ENCODE peak calls at places on chromosomes 16 and 17, in five cellular contexts. S, M, T, H and U are unnamed samples.

GRCh38 chr16:29899516-29900101 is at the start of gene SEZ6L2:
- DNase-seq in S (peak), M (peak), T (peak), H (peak), U (peak)

GRCh38 chr17:65041518-65041917 is 15.0 kb downstream of the GNA13 start:
- DNase-seq in S (no peak), M (no peak), T (no peak), H (no peak), U (no peak)

GRCh38 chr17:48753794-48754499 is 25.4 kb upstream of the HOXB13 start:
- DNase-seq in S (no peak), M (no peak), T (peak), H (peak), U (peak)

GRCh38 chr16:35746281-35746962 is 2287.0 kb downstream of the TP53TG3F start:
- DNase-seq in S (no peak), M (no peak), T (no peak), H (no peak), U (no peak)

GRCh38 chr17:28578246-28579195 is 1.8 kb upstream of the ALDOC start:
- DNase-seq in S (no peak), M (no peak), T (no peak), H (no peak), U (no peak)

GRCh38 chr17:67779098-67779672 is 46.1 kb upstream of the BPTF start:
- DNase-seq in S (peak), M (no peak), T (peak), H (peak), U (peak)

GRCh38 chr16:58498341-58499091 is 1.4 kb upstream of the NDRG4 start:
- DNase-seq in S (no peak), M (no peak), T (no peak), H (no peak), U (no peak)

GRCh38 chr17:12667299-12667958 is 1.7 kb downstream of the MYOCD start:
- DNase-seq in S (peak), M (no peak), T (peak), H (peak), U (peak)

GRCh38 chr16:68798398-68798797 is 44.9 kb upstream of the TANGO6 start:
- DNase-seq in S (no peak), M (no peak), T (no peak), H (no peak), U (no peak)

GRCh38 chr17:8124350-8125195 is 667 bp upstream of the HES7 start:
- DNase-seq in S (no peak), M (no peak), T (peak), H (peak), U (peak)